ENCODE peak calls at places on chromosomes 13 and 19, in seven cellular contexts. Y is esophagus squamous epithelium; G is heart right ventricle; X is CD4-positive, CD25-positive, alpha-beta regulatory T cell; S is H9; Z is PC-9; J is substantia nigra. B is an unnamed sample.

GRCh38 chr19:9354651-9355050 is 8.2 kb upstream of the ZNF177 start:
- DNase-seq in Y (no peak), G (no peak), X (no peak), S (no peak), Z (no peak), J (no peak), B (no peak)

GRCh38 chr19:46411088-46412033 is 2.0 kb downstream of the CCDC8 start:
- DNase-seq in Y (no peak), G (no peak), X (no peak), S (no peak), Z (no peak), J (no peak), B (no peak)

GRCh38 chr19:49355890-49356289 is 6.3 kb downstream of the TEAD2 start:
- DNase-seq in Y (no peak), G (peak; percentile 35), X (no peak), S (no peak), Z (no peak), J (no peak), B (no peak)

GRCh38 chr19:44687898-44688297 is 11.1 kb upstream of the CEACAM16 start:
- DNase-seq in Y (no peak), G (no peak), X (no peak), S (no peak), Z (no peak), J (no peak), B (no peak)

GRCh38 chr19:5960005-5961001 is 17.6 kb downstream of the RANBP3 start:
- DNase-seq in Y (no peak), G (peak; percentile 55), X (no peak), S (no peak), Z (no peak), J (no peak), B (no peak)

GRCh38 chr13:39189778-39190177 is 151.5 kb downstream of the NHLRC3 start:
- DNase-seq in Y (no peak), G (no peak), X (no peak), S (no peak), Z (no peak), J (no peak), B (no peak)

GRCh38 chr13:20431080-20431479 is 94.6 kb downstream of the CRYL1 start:
- DNase-seq in Y (no peak), G (no peak), X (no peak), S (no peak), Z (peak; percentile 27), J (no peak), B (no peak)

GRCh38 chr13:67230774-67231480 is 791 bp upstream of the PCDH9 start:
- DNase-seq in Y (no peak), G (peak; percentile 61), X (peak; percentile 22), S (peak; percentile 61), Z (peak; percentile 35), J (no peak), B (peak; percentile 81)

GRCh38 chr13:107770541-107770940 is 444.8 kb downstream of the LIG4 start:
- DNase-seq in Y (no peak), G (no peak), X (no peak), S (no peak), Z (peak; percentile 30), J (no peak), B (peak; percentile 50)

GRCh38 chr13:46951516-46951915 is 54.7 kb upstream of the HTR2A start:
- DNase-seq in Y (no peak), G (no peak), X (no peak), S (no peak), Z (peak; percentile 80), J (no peak), B (no peak)

GRCh38 chr19:28574212-28574611 is 638.7 kb downstream of the UQCRFS1 start:
- DNase-seq in Y (no peak), G (no peak), X (no peak), S (no peak), Z (no peak), J (no peak), B (no peak)

GRCh38 chr13:111927181-111927540 is 139.8 kb upstream of the SOX1 start:
- DNase-seq in Y (no peak), G (no peak), X (no peak), S (peak; percentile 12), Z (no peak), J (no peak), B (no peak)

GRCh38 chr19:40241125-40241808 is 14.8 kb upstream of the CCNP start:
- DNase-seq in Y (no peak), G (no peak), X (no peak), S (no peak), Z (no peak), J (no peak), B (no peak)

GRCh38 chr19:4075373-4075772 is 8.7 kb upstream of the ZBTB7A start:
- DNase-seq in Y (no peak), G (no peak), X (no peak), S (no peak), Z (no peak), J (no peak), B (no peak)

GRCh38 chr13:106617561-106617960 is 49.6 kb upstream of the ARGLU1 start:
- DNase-seq in Y (no peak), G (no peak), X (no peak), S (peak; percentile 48), Z (peak; percentile 53), J (no peak), B (peak; percentile 61)

GRCh38 chr19:55383789-55384575 is at the start of gene TMEM238:
- DNase-seq in Y (no peak), G (peak; percentile 59), X (peak; percentile 45), S (peak; percentile 64), Z (peak; percentile 72), J (no peak), B (peak; percentile 88)

GRCh38 chr13:28718186-28718537 is 608 bp downstream of the SLC46A3 start:
- DNase-seq in Y (no peak), G (no peak), X (no peak), S (no peak), Z (no peak), J (no peak), B (no peak)

GRCh38 chr19:14091885-14092462 is 1.4 kb upstream of the SAMD1 start:
- DNase-seq in Y (no peak), G (no peak), X (no peak), S (no peak), Z (no peak), J (no peak), B (peak; percentile 47)

GRCh38 chr19:42323852-42324654 is 1.4 kb upstream of the MEGF8 start:
- DNase-seq in Y (no peak), G (no peak), X (peak; percentile 24), S (no peak), Z (no peak), J (no peak), B (peak; percentile 62)

GRCh38 chr13:44335463-44335862 is 38.2 kb upstream of the SERP2 start:
- DNase-seq in Y (no peak), G (no peak), X (no peak), S (no peak), Z (no peak), J (no peak), B (no peak)

GRCh38 chr13:109281017-109281416 is 505.4 kb downstream of the IRS2 start:
- DNase-seq in Y (no peak), G (no peak), X (no peak), S (no peak), Z (no peak), J (no peak), B (no peak)

GRCh38 chr13:45859682-45860081 is 8.1 kb upstream of the SIAH3 start:
- DNase-seq in Y (no peak), G (no peak), X (no peak), S (peak; percentile 35), Z (no peak), J (no peak), B (peak; percentile 55)

GRCh38 chr19:42150353-42150752 is 18.1 kb upstream of the POU2F2 start:
- DNase-seq in Y (no peak), G (no peak), X (no peak), S (no peak), Z (no peak), J (no peak), B (no peak)

GRCh38 chr13:42355841-42356575 is 84.1 kb downstream of the AKAP11 start:
- DNase-seq in Y (no peak), G (no peak), X (no peak), S (no peak), Z (no peak), J (no peak), B (no peak)

GRCh38 chr13:92355213-92355612 is 871.4 kb upstream of the GPC6 start:
- DNase-seq in Y (no peak), G (no peak), X (no peak), S (peak; percentile 43), Z (no peak), J (no peak), B (peak; percentile 57)

GRCh38 chr19:2303209-2303798 is 4.7 kb downstream of the LINGO3 start:
- DNase-seq in Y (no peak), G (no peak), X (no peak), S (no peak), Z (no peak), J (no peak), B (no peak)

GRCh38 chr13:30731658-30732390 is 3.5 kb upstream of the ALOX5AP start:
- DNase-seq in Y (no peak), G (no peak), X (no peak), S (no peak), Z (no peak), J (no peak), B (no peak)

GRCh38 chr19:19515764-19516519 is at the start of gene NDUFA13:
- DNase-seq in Y (peak; percentile 54), G (peak; percentile 93), X (peak; percentile 93), S (peak; percentile 95), Z (peak; percentile 88), J (peak; percentile 62), B (peak; percentile 95)
- H3K27ac ChIP-seq in Y (peak within 1 kb of the TSS; percentile 92), G (peak within 1 kb of the TSS; percentile 77), X (peak within 1 kb of the TSS; percentile 84), S (no peak within 1 kb of the TSS), Z (peak within 1 kb of the TSS; percentile 59), J (peak within 1 kb of the TSS; percentile 88), B (no peak within 1 kb of the TSS)

DNA sequence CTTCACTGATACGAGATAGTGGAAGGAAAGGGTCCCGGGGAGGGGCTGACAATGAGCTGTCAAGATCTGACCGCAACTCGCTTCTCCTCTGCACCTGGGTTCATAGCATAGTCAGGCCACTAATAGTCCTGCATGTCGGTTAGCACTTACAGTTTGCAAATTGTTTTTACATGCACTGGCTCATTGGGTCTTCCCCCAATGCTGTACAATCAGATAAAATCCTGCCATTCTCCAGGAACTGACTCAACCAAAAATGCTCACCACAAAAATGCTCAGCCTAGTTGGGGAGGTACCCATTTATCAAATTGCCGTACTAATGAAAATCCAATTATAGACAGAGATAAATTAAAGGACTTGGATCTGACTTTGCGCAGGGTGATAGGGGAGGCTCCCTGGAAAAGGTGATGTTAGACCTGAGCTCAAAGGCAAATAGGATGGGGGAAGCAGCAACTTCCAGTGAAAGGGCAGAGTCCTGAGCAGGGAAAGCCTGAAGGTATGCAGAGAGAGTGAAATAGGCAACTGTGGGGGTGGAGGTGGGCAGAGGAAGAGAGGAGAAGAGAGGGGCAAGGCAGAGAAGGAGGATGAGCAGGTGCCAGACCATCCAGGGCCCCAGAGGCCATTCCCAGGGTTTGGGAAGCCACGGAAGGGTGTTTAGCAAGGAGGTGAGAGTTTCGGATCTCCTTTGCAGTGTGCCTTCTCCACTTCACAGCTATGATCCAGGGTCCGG is 326.1 kb upstream of the TSHZ3 start:
- DNase-seq in Y (no peak), G (no peak), X (no peak), S (no peak), Z (no peak), J (no peak), B (no peak)
- H3K27ac ChIP-seq in Y (no peak overlapping the region), G (no peak overlapping the region), X (no peak overlapping the region), S (no peak overlapping the region), Z (no peak overlapping the region), J (no peak overlapping the region), B (no peak overlapping the region)

GRCh38 chr13:77477299-77477848 is 58.1 kb upstream of the SCEL start:
- DNase-seq in Y (no peak), G (no peak), X (no peak), S (no peak), Z (no peak), J (no peak), B (no peak)
- H3K27ac ChIP-seq in Y (no peak overlapping the region), G (no peak overlapping the region), X (no peak overlapping the region), S (no peak overlapping the region), Z (peak overlapping the region; percentile 50), J (no peak overlapping the region), B (no peak overlapping the region)

GRCh38 chr13:48448963-48449614 is 36.2 kb upstream of the LPAR6 start:
- DNase-seq in Y (no peak), G (no peak), X (no peak), S (no peak), Z (no peak), J (no peak), B (no peak)
- H3K27ac ChIP-seq in Y (peak overlapping the region; percentile 47), G (no peak overlapping the region), X (peak overlapping the region; percentile 58), S (no peak overlapping the region), Z (no peak overlapping the region), J (no peak overlapping the region), B (no peak overlapping the region)